ENCODE peak calls at places on chromosomes 6 and 20, in eight cellular contexts. B is HepG2, G is NCI-H1105, U is nephron progenitor cell, A is nucleus accumbens, P is psoas muscle, X is GM12865, C is RPMI8226. Q is an unnamed sample.

GRCh38 chr6:90707223-90707622 is 120.4 kb upstream of the MAP3K7 start:
- DNase-seq in B (no peak), G (no peak), U (no peak), A (no peak), P (no peak), X (no peak), C (no peak), Q (no peak)

GRCh38 chr20:59145926-59146800 is 17.5 kb upstream of the ZNF831 start:
- DNase-seq in B (no peak), G (no peak), U (no peak), A (no peak), P (no peak), X (no peak), C (no peak), Q (no peak)

GRCh38 chr6:33235221-33235634 is 26.9 kb downstream of the RING1 start:
- DNase-seq in B (no peak), G (no peak), U (peak), A (no peak), P (no peak), X (no peak), C (no peak), Q (no peak)

GRCh38 chr20:5120189-5120484 is 379 bp upstream of the PCNA start:
- DNase-seq in B (no peak), G (no peak), U (no peak), A (no peak), P (no peak), X (no peak), C (no peak), Q (no peak)

GRCh38 chr20:3093861-3094361 is 9.4 kb upstream of the AVP start:
- DNase-seq in B (no peak), G (no peak), U (no peak), A (no peak), P (no peak), X (no peak), C (no peak), Q (no peak)

GRCh38 chr20:34920055-34920454 is 35.6 kb downstream of the GSS start:
- DNase-seq in B (no peak), G (no peak), U (no peak), A (no peak), P (no peak), X (no peak), C (no peak), Q (no peak)

GRCh38 chr6:143806282-143807102 is 36.6 kb upstream of the LTV1 start:
- DNase-seq in B (no peak), G (no peak), U (no peak), A (no peak), P (no peak), X (no peak), C (no peak), Q (peak)

GRCh38 chr6:66568271-66568670 is 861.2 kb upstream of the EYS start:
- DNase-seq in B (peak), G (no peak), U (no peak), A (no peak), P (no peak), X (no peak), C (peak), Q (no peak)

GRCh38 chr20:46401478-46401860 is 4.9 kb downstream of the ELMO2 start:
- DNase-seq in B (no peak), G (no peak), U (no peak), A (no peak), P (no peak), X (peak), C (peak), Q (no peak)

GRCh38 chr20:13452470-13453124 is 186.1 kb downstream of the TASP1 start:
- DNase-seq in B (peak), G (no peak), U (no peak), A (no peak), P (no peak), X (no peak), C (no peak), Q (no peak)

GRCh38 chr6:16430661-16431089 is 192.3 kb downstream of the GMPR start:
- DNase-seq in B (peak), G (no peak), U (no peak), A (no peak), P (no peak), X (no peak), C (no peak), Q (peak)